ENCODE peak calls at places on chromosomes 1 and 21, in four cellular contexts. G is K562, H is HepG2, K is HCT116. C is an unnamed sample.

GRCh38 chr1:64268653-64269557 is 65.5 kb downstream of the UBE2U start:
- DNase-seq in K (peak; percentile 80), H (peak; percentile 55), G (peak; percentile 52), C (peak; percentile 57)

GRCh38 chr1:159205225-159205624 is 550 bp downstream of the ACKR1 start:
- DNase-seq in G (no peak), K (no peak), H (no peak), C (no peak)

GRCh38 chr1:7561936-7562728 is 209.0 kb upstream of the VAMP3 start:
- DNase-seq in G (no peak), K (no peak), H (no peak), C (no peak)

GRCh38 chr21:44431300-44431699 is 24.0 kb upstream of the LRRC3 start:
- DNase-seq in K (no peak), G (no peak), H (no peak), C (no peak)

GRCh38 chr21:43797415-43797814 is 8.0 kb downstream of the RRP1 start:
- DNase-seq in G (no peak), K (no peak), H (no peak), C (no peak)

GRCh38 chr21:26049803-26050202 is 120.8 kb downstream of the APP start:
- DNase-seq in K (no peak), H (no peak), G (no peak), C (no peak)

GRCh38 chr1:35398739-35399138 is 130.2 kb downstream of the ZMYM4 start:
- DNase-seq in G (no peak), K (no peak), H (no peak), C (no peak)

GRCh38 chr1:27418326-27418761 is 25.9 kb downstream of the GPR3 start:
- DNase-seq in G (no peak), H (no peak), K (no peak), C (no peak)

GRCh38 chr1:12124693-12125421 is 41.9 kb upstream of the TNFRSF1B start:
- DNase-seq in G (peak; percentile 72), K (peak; percentile 40), H (peak; percentile 46), C (peak; percentile 77)

GRCh38 chr1:16127676-16128337 is 28.1 kb downstream of the EPHA2 start:
- DNase-seq in H (no peak), K (no peak), G (no peak), C (peak; percentile 70)

GRCh38 chr1:43277116-43277876 is 7.5 kb downstream of the TMEM125 start:
- DNase-seq in G (no peak), K (no peak), H (no peak), C (no peak)

GRCh38 chr21:31557956-31558838 is 101.3 kb upstream of the SOD1 start:
- DNase-seq in H (no peak), K (no peak), G (no peak), C (peak; percentile 84)

GRCh38 chr1:227401562-227402342 is 83.5 kb upstream of the CDC42BPA start:
- DNase-seq in K (no peak), H (no peak), G (no peak), C (no peak)

GRCh38 chr1:3816331-3817137 is 20.2 kb upstream of the LRRC47 start:
- DNase-seq in G (no peak), H (no peak), K (no peak), C (no peak)

GRCh38 chr1:39450956-39451601 is 40.4 kb upstream of the BMP8A start:
- DNase-seq in K (no peak), H (peak; percentile 15), G (no peak), C (no peak)

GRCh38 chr1:23558140-23558871 is 995 bp downstream of the ID3 start:
- DNase-seq in H (peak; percentile 80), K (peak; percentile 54), G (peak; percentile 85), C (peak; percentile 53)

GRCh38 chr1:76867342-76868130 is at the start of gene ST6GALNAC5:
- DNase-seq in H (no peak), G (no peak), K (no peak), C (peak; percentile 81)

GRCh38 chr21:38853421-38853919 is 47.7 kb downstream of the ETS2 start:
- DNase-seq in K (peak; percentile 64), G (no peak), H (peak; percentile 30), C (no peak)

GRCh38 chr1:59908682-59909081 is 17.9 kb downstream of the CYP2J2 start:
- DNase-seq in H (peak; percentile 27), K (no peak), G (no peak), C (no peak)

DNA sequence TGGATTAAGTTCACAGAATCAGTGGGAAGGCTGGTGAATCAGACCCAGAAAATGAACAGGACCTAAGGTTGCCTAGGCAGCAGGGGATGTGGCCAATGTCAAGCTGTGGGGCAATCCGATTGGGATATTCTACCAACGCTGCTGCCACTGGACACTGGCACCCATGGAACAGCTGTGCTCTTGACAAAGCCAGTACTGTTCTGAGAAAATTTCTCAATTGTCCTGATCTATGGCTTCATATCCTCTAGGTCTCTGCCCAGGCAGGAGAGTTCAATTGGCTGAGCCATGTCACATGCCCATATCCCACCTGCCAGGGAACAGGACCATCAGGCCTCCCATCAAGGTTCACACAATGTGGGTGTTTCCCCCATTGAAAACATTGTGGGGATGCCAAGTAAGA is 6.2 kb downstream of the TACSTD2 start:
- DNase-seq in H (peak; percentile 10), K (no peak), G (no peak), C (no peak)
- TF ChIP-seq POLR2AphosphoS5 in H (no peak), K (no peak), G (no peak), C (no peak)

GRCh38 chr1:198184516-198184915 is 27.7 kb downstream of the NEK7 start:
- DNase-seq in H (no peak), K (no peak), G (no peak), C (no peak)
- H3K4me1 ChIP-seq in H (no peaks in the 10 kb centered on the region), K (no peaks in the 10 kb centered on the region), G (peaks cover 23% of the 10 kb centered on the region), C (peaks cover 17% of the 10 kb centered on the region)

GRCh38 chr1:112704908-112705627 is 1.9 kb downstream of the RHOC start:
- DNase-seq in K (peak; percentile 80), H (peak; percentile 84), G (peak; percentile 88), C (peak; percentile 71)

GRCh38 chr1:112706505-112707216 is at the start of gene RHOC:
- DNase-seq in G (peak; percentile 94), K (no peak), H (no peak), C (peak; percentile 95)

GRCh38 chr1:112708489-112708888 is 1.6 kb upstream of the RHOC start:
- DNase-seq in K (no peak), H (no peak), G (peak; percentile 47), C (no peak)

GRCh38 chr1:112708002-112708448 is 1.1 kb upstream of the RHOC start:
- DNase-seq in H (no peak), K (no peak), G (no peak), C (no peak)

DNA sequence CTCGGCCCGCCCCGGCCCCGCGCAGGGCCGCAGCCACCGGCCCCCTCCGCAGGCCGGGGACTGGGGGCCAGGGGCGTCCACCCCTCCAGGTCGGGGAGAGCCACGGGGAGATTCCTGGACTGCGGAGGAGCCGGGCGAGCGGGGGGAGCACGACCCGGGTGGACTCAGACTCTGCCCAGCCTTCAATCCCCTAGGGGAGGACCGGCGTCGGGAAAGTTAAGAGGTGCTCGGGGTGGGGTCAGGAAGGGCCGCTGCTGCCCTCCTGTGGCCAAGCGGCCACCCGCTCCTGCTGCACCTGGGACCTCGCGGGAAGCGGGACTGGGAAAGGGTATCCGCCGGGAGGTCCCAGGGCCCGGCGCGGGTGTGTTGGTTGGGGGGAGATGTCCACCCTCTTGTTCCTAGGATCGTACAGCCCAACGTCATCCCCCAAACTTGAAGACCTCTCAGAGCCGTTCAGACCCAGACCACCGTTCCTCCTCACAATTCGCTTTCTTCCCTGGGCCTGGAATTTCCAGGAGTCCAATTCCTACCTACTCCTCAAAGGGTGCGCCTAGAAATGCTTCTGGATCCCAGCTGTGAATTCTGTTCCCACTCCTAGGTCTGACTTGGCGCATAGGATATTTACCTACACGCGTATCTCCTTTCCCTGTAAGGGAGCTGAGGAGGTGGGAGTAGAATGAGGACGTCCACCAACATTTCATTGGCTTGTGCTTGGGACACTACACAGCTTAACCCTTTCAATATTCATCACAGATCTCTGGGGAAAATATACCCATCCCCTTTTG is 482 bp upstream of the RHOC start:
- DNase-seq in G (peak; percentile 90), H (peak; percentile 83), K (peak; percentile 75), C (peak; percentile 96)
- TF ChIP-seq ELF1 in G (no peak), H (peak; percentile 9), K (no peak), C (peak; percentile 48)

GRCh38 chr1:246691622-246692495 is 32.4 kb upstream of the SCCPDH start:
- DNase-seq in G (peak; percentile 34), H (no peak), K (no peak), C (no peak)

GRCh38 chr1:246690100-246690499 is 34.1 kb upstream of the SCCPDH start:
- DNase-seq in H (no peak), G (no peak), K (no peak), C (no peak)

GRCh38 chr1:246687002-246687401 is 37.2 kb upstream of the SCCPDH start:
- DNase-seq in K (no peak), G (no peak), H (no peak), C (no peak)

GRCh38 chr1:246695136-246695535 is 29.1 kb upstream of the SCCPDH start:
- DNase-seq in K (no peak), H (no peak), G (no peak), C (no peak)

GRCh38 chr1:246689409-246689997 is 34.7 kb upstream of the SCCPDH start:
- DNase-seq in G (peak; percentile 72), H (peak; percentile 77), K (peak; percentile 52), C (peak; percentile 88)
- TF ChIP-seq POLR2AphosphoS5 in G (no peak), H (no peak), K (no peak), C (no peak)

GRCh38 chr1:84375965-84376910 is 22.0 kb upstream of the DNASE2B start:
- DNase-seq in H (no peak), K (no peak), G (no peak), C (no peak)

GRCh38 chr1:84377480-84378095 is 20.7 kb upstream of the DNASE2B start:
- DNase-seq in H (no peak), G (no peak), K (no peak), C (no peak)

GRCh38 chr1:84379128-84379527 is 19.2 kb upstream of the DNASE2B start:
- DNase-seq in G (no peak), K (no peak), H (no peak), C (no peak)

GRCh38 chr1:84373446-84374141 is 24.7 kb upstream of the DNASE2B start:
- DNase-seq in K (no peak), H (no peak), G (no peak), C (no peak)

DNA sequence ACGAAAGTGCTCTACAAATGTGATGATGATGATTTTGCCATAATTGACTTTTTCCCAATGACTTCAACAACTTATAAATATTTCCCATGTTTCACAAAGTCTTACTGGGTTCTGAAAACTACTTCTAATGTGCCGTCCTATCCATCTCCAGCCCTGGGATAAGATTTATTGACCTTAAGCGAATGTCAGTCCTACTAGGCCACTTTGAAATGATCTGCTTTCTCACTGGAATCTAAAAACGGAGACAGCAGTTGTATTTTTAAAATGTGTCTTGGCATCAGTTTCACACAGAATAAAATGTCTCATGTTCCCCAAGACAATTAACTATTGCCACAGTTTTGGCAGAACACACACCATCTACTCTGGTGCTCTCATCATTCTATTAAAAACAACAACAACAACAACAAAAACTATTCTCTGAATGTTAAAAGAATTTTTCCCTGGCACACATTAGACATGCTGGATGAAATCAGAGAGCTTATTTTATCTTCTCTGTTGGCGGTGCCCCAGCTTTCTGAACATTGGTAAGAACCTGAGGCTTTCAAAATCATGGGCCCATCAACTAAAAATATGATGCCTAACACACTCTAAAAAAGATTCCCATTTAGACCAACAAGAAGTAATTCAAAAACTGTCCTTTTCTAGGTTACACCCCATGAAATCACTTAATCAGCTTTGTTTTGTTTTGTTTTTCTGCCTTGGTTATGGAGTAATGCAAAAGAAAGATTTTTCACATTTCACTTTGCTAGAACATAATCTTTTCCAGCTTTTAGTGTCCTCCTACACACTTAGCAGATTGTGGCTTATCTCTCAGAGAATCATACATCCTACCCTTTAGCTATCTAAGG is 23.1 kb upstream of the DNASE2B start:
- DNase-seq in G (no peak), H (no peak), K (no peak), C (no peak)
- H3K4me1 ChIP-seq in G (peaks cover 7% of the 10 kb centered on the region), H (no peaks in the 10 kb centered on the region), K (peaks cover 27% of the 10 kb centered on the region), C (peaks cover 19% of the 10 kb centered on the region)

C was measured in SK-N-SH.